ENCODE peak calls at places on chromosomes 12 and 14, in ten cellular contexts. E is CD8-positive, alpha-beta T cell; T is breast epithelium; Y is mammary epithelial cell; B is body of pancreas; P is uterus; Q is upper lobe of right lung; G is kidney; I is fibroblast of lung; X is SK-N-SH. L is an unnamed sample.
A peak's percentile ranks its signal among the peaks of the same experiment; 100 is the strongest.

GRCh38 chr14:92122761-92123160 is 992 bp downstream of the CPSF2 start:
- DNase-seq in E (no peak), G (no peak), Y (no peak), Q (no peak), B (no peak), X (no peak), I (peak; percentile 5), P (no peak), T (no peak), L (no peak)

GRCh38 chr12:47832263-47832933 is 12.7 kb upstream of the HDAC7 start:
- DNase-seq in I (no peak), P (no peak), T (no peak), Y (no peak), E (peak; percentile 49), X (no peak), Q (no peak), B (no peak), G (no peak), L (peak; percentile 62)

GRCh38 chr14:76997257-76997970 is 31.1 kb downstream of the IRF2BPL start:
- DNase-seq in Q (no peak), P (no peak), Y (peak; percentile 63), X (no peak), G (no peak), T (no peak), E (no peak), I (peak; percentile 36), B (no peak), L (no peak)

GRCh38 chr14:51504626-51505025 is 147.1 kb upstream of the FRMD6 start:
- DNase-seq in G (no peak), B (no peak), E (no peak), Y (no peak), I (no peak), Q (no peak), X (no peak), P (no peak), T (no peak), L (no peak)

GRCh38 chr14:89000007-89000942 is 175.8 kb downstream of the TTC8 start:
- DNase-seq in Y (peak; percentile 93), G (no peak), E (no peak), Q (peak; percentile 76), I (peak; percentile 98), T (no peak), B (peak; percentile 24), P (no peak), X (no peak), L (no peak)

GRCh38 chr12:89768586-89769482 is 60.2 kb upstream of the ATP2B1 start:
- DNase-seq in E (no peak), P (no peak), T (no peak), Y (peak; percentile 99), G (no peak), Q (no peak), X (no peak), I (peak; percentile 89), B (no peak), L (no peak)

GRCh38 chr14:42057176-42057575 is 450.5 kb downstream of the LRFN5 start:
- DNase-seq in B (no peak), G (no peak), P (no peak), E (no peak), Q (no peak), I (peak; percentile 18), Y (no peak), X (no peak), T (no peak), L (no peak)

GRCh38 chr12:28645891-28646290 is 455.6 kb downstream of the CCDC91 start:
- DNase-seq in P (no peak), G (no peak), E (no peak), B (no peak), X (no peak), Y (no peak), I (no peak), Q (no peak), T (no peak), L (no peak)

GRCh38 chr12:95220190-95220589 is 2.6 kb downstream of the VEZT start:
- DNase-seq in Y (no peak), P (no peak), E (no peak), B (no peak), I (no peak), X (no peak), Q (no peak), T (no peak), G (no peak), L (no peak)
- H3K4me1 ChIP-seq in Y (peaks cover 25% of the 10 kb centered on the region), P (no peaks in the 10 kb centered on the region), E (peaks cover 17% of the 10 kb centered on the region), B (peaks cover 22% of the 10 kb centered on the region), I (peaks cover 8% of the 10 kb centered on the region), X (peaks cover 8% of the 10 kb centered on the region), Q (no peaks in the 10 kb centered on the region), T (no peaks in the 10 kb centered on the region), G (peaks cover 10% of the 10 kb centered on the region), L (no peaks in the 10 kb centered on the region)

GRCh38 chr12:69097619-69098368 is 141.6 kb upstream of the CPSF6 start:
- DNase-seq in B (no peak), P (no peak), X (no peak), I (peak; percentile 86), E (no peak), Y (peak; percentile 32), Q (no peak), T (no peak), G (no peak), L (no peak)

GRCh38 chr12:69096669-69097364 is 142.6 kb upstream of the CPSF6 start:
- DNase-seq in G (no peak), T (no peak), P (no peak), Q (no peak), E (no peak), Y (peak; percentile 21), X (no peak), B (no peak), I (peak; percentile 79), L (no peak)

GRCh38 chr12:69095765-69096477 is 143.4 kb upstream of the CPSF6 start:
- DNase-seq in G (no peak), T (no peak), B (no peak), P (no peak), Q (no peak), I (peak; percentile 34), X (no peak), Y (no peak), E (no peak), L (no peak)

GRCh38 chr12:69101505-69101904 is 137.9 kb upstream of the CPSF6 start:
- DNase-seq in X (no peak), T (no peak), G (no peak), Y (no peak), E (no peak), B (peak; percentile 67), P (no peak), Q (no peak), I (peak; percentile 17), L (no peak)

DNA sequence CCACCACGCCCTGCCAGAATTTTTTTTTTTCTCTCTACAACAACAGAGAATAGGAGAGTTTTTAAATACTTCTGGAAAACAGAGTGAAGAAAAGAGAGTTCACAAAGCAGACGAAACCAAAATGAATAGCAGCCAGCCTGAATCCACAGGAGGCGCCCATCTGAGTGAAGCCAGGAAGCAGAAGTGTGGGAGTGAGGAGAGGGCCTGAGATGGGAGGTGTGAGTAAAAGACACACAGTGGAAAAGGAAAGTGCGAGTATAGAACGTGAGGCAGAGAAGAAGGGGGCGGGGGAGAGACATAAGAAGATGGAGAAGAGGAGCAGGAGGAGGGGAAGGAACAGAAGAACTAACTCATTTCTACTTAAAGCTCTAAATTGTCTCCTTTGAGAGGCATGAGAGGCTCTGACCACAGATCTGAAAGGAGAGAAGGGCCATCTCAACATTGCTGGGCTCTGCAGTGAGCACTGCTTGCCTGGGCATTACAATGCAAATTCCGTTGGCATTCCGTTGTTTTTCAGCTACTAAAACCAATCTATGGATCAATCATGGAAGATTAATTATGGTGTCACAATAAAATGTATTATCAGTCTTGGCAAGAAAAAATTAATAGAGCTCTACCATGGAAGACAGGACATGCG is 140.1 kb upstream of the CPSF6 start:
- DNase-seq in G (no peak), T (no peak), Y (no peak), P (no peak), B (no peak), I (no peak), Q (no peak), E (no peak), X (no peak), L (no peak)
- H3K4me1 ChIP-seq in G (peaks cover 10% of the 10 kb centered on the region), T (no peaks in the 10 kb centered on the region), Y (peaks cover 16% of the 10 kb centered on the region), P (no peaks in the 10 kb centered on the region), B (peaks cover 20% of the 10 kb centered on the region), I (no peaks in the 10 kb centered on the region), Q (peaks cover 4% of the 10 kb centered on the region), E (no peaks in the 10 kb centered on the region), X (peaks cover 3% of the 10 kb centered on the region), L (no peaks in the 10 kb centered on the region)

DNA sequence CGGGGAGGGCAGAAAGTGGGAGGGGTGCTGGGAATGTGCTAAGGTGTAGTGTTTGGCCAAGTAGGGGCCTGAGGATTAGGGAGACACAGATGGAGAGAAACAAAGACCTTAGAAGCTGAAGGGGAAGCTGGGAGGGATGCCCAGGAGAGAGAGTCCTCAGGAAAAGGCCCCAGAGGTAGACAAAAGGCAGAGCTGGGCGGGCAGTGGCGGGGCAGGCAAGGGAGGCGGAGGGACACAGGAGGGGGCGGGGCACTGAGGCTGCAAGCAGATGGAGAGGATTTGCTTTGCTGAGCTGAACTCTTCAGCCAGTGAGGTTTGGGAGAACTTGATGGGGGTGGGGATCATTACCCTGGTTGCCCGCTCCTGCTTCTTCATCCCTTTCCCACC is 2.8 kb downstream of the PTMS start:
- DNase-seq in B (peak; percentile 52), G (no peak), T (no peak), I (peak; percentile 51), E (no peak), P (peak; percentile 71), Y (no peak), X (peak; percentile 81), Q (no peak), L (no peak)
- H3K4me1 ChIP-seq in B (peaks cover 36% of the 10 kb centered on the region), G (peaks cover 17% of the 10 kb centered on the region), T (peaks cover 23% of the 10 kb centered on the region), I (peaks cover 27% of the 10 kb centered on the region), E (peaks cover 45% of the 10 kb centered on the region), P (no peaks in the 10 kb centered on the region), Y (peaks cover 23% of the 10 kb centered on the region), X (peaks cover 44% of the 10 kb centered on the region), Q (peaks cover 43% of the 10 kb centered on the region), L (no peaks in the 10 kb centered on the region)

GRCh38 chr12:106000376-106001104 is 138.2 kb downstream of the NUAK1 start:
- DNase-seq in P (no peak), T (no peak), E (no peak), B (no peak), X (no peak), Q (no peak), I (peak; percentile 34), G (no peak), Y (no peak), L (no peak)

GRCh38 chr12:105993766-105994165 is 145.0 kb downstream of the NUAK1 start:
- DNase-seq in I (no peak), G (no peak), B (no peak), Y (no peak), Q (no peak), X (no peak), E (no peak), P (no peak), T (no peak), L (no peak)

GRCh38 chr12:106001105-106001489 is 137.7 kb downstream of the NUAK1 start:
- DNase-seq in Y (no peak), P (no peak), E (no peak), B (no peak), G (no peak), T (no peak), I (no peak), X (no peak), Q (no peak), L (no peak)

GRCh38 chr12:105992849-105993740 is 145.7 kb downstream of the NUAK1 start:
- DNase-seq in I (peak; percentile 95), P (no peak), B (no peak), Y (no peak), G (no peak), X (no peak), E (no peak), Q (no peak), T (no peak), L (no peak)

DNA sequence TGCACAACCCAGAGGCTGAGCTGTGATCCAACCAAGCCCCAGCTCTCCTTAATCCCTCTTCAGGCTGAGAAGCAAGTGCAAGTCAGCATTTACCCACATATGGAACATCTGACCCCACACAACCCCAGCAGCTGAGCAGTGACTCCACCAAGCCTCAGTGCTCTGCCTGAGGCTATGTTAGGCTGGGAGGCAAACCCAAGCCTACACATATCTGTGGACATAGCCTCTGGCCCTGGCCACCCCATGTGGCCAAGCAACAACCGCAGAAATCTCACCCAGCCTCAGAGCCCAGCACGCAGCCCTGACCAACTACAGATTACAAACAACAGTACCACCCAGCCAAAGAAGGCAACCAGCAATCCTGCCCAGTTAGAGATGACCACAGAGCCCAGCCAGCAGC is 142.8 kb downstream of the NUAK1 start:
- DNase-seq in E (no peak), I (peak; percentile 35), X (no peak), Q (no peak), P (no peak), G (no peak), B (no peak), Y (no peak), T (no peak), L (no peak)
- H3K4me1 ChIP-seq in E (no peaks in the 10 kb centered on the region), I (no peaks in the 10 kb centered on the region), X (no peaks in the 10 kb centered on the region), Q (no peaks in the 10 kb centered on the region), P (no peaks in the 10 kb centered on the region), G (no peaks in the 10 kb centered on the region), B (no peaks in the 10 kb centered on the region), Y (peaks cover 3% of the 10 kb centered on the region), T (no peaks in the 10 kb centered on the region), L (no peaks in the 10 kb centered on the region)

L was measured in aorta.